ENCODE peak calls at places on chromosomes 7 and 10, in seven cellular contexts. A is HepG2, H is K562, L is GM12878, W is H1, B is SK-N-SH, I is HCT116. K is an unnamed sample.

GRCh38 chr7:99106869-99107268 is 37.0 kb downstream of the SMURF1 start:
- DNase-seq in H (no peak), A (no peak), I (no peak), W (no peak), L (no peak), B (no peak), K (no peak)

GRCh38 chr10:127945948-127946347 is 39.0 kb downstream of the PTPRE start:
- DNase-seq in B (no peak), L (no peak), A (no peak), I (no peak), W (no peak), H (no peak), K (no peak)

GRCh38 chr7:5636914-5637313 is 144.5 kb downstream of the RNF216 start:
- DNase-seq in A (no peak), W (no peak), L (no peak), B (peak; percentile 50), I (no peak), H (peak; percentile 56), K (no peak)

GRCh38 chr7:117129538-117129955 is 176.2 kb downstream of the ST7 start:
- DNase-seq in L (no peak), B (no peak), W (no peak), A (no peak), H (no peak), I (no peak), K (no peak)

GRCh38 chr7:91182819-91183405 is 81.3 kb upstream of the FZD1 start:
- DNase-seq in A (no peak), W (no peak), L (no peak), H (no peak), B (no peak), I (no peak), K (no peak)

GRCh38 chr7:80736371-80736770 is 97.9 kb downstream of the CD36 start:
- DNase-seq in W (no peak), B (no peak), A (no peak), L (no peak), I (no peak), H (no peak), K (no peak)

GRCh38 chr7:100211342-100211780 is 8.4 kb upstream of the PVRIG start:
- DNase-seq in H (no peak), A (no peak), I (no peak), L (peak; percentile 68), B (no peak), W (no peak), K (no peak)

GRCh38 chr7:14219125-14219524 is 229.7 kb upstream of the ETV1 start:
- DNase-seq in B (no peak), W (no peak), I (no peak), H (no peak), A (no peak), L (no peak), K (no peak)

GRCh38 chr7:28582226-28582625 is 169.9 kb downstream of the CREB5 start:
- DNase-seq in W (no peak), A (no peak), L (no peak), H (no peak), B (no peak), I (no peak), K (no peak)

GRCh38 chr10:20596911-20597310 is 300.2 kb downstream of the NEBL start:
- DNase-seq in A (no peak), I (no peak), L (no peak), H (no peak), B (no peak), W (no peak), K (no peak)

GRCh38 chr10:78199759-78200158 is 166.1 kb downstream of the RPS24 start:
- DNase-seq in I (no peak), W (no peak), B (no peak), L (no peak), H (no peak), A (no peak), K (peak; percentile 44)

GRCh38 chr10:62640386-62640785 is 164.1 kb upstream of the ADO start:
- DNase-seq in L (no peak), A (no peak), H (no peak), I (no peak), B (no peak), W (no peak), K (no peak)

GRCh38 chr7:1925349-1925748 is 255.3 kb downstream of the ELFN1 start:
- DNase-seq in W (no peak), H (no peak), L (no peak), I (no peak), B (no peak), A (peak; percentile 9), K (no peak)

GRCh38 chr7:24133691-24134090 is 150.3 kb upstream of the NPY start:
- DNase-seq in B (no peak), I (no peak), A (no peak), H (no peak), L (no peak), W (no peak), K (no peak)

GRCh38 chr10:34535872-34536271 is 279.2 kb downstream of the PARD3 start:
- DNase-seq in A (no peak), W (no peak), I (no peak), H (no peak), B (no peak), L (no peak), K (no peak)

GRCh38 chr7:8480466-8480865 is 47.1 kb downstream of the NXPH1 start:
- DNase-seq in L (no peak), B (no peak), W (no peak), H (no peak), I (no peak), A (no peak), K (no peak)

GRCh38 chr7:30474485-30474884 is 4.1 kb downstream of the NOD1 start:
- DNase-seq in A (no peak), W (peak; percentile 31), L (no peak), H (no peak), B (no peak), I (no peak), K (no peak)

GRCh38 chr7:158016171-158017087 is 571.2 kb downstream of the PTPRN2 start:
- DNase-seq in L (no peak), A (no peak), W (peak; percentile 51), H (no peak), B (peak; percentile 56), I (no peak), K (no peak)

GRCh38 chr7:74302745-74303221 is 13.6 kb downstream of the CLIP2 start:
- DNase-seq in I (no peak), B (peak; percentile 64), L (no peak), H (no peak), W (no peak), A (no peak), K (no peak)

GRCh38 chr7:139648941-139649425 is 125.5 kb downstream of the CLEC2L start:
- DNase-seq in L (peak; percentile 69), A (no peak), W (no peak), H (no peak), I (no peak), B (no peak), K (no peak)

GRCh38 chr7:12094365-12094921 is 116.7 kb upstream of the TMEM106B start:
- DNase-seq in W (peak; percentile 62), A (no peak), B (no peak), H (no peak), L (no peak), I (no peak), K (peak; percentile 64)

GRCh38 chr7:46286957-46287356 is 365.9 kb upstream of the IGFBP3 start:
- DNase-seq in B (no peak), W (no peak), L (no peak), A (no peak), I (no peak), H (no peak), K (no peak)

GRCh38 chr10:91208645-91209044 is 11.8 kb upstream of the PCGF5 start:
- DNase-seq in W (no peak), A (no peak), I (no peak), L (no peak), B (no peak), H (no peak), K (no peak)

GRCh38 chr7:112212516-112213036 is 6.1 kb downstream of the ZNF277 start:
- DNase-seq in W (no peak), B (no peak), H (no peak), L (no peak), A (no peak), I (no peak), K (no peak)
- TF ChIP-seq JUND in W (no peak), B (no peak), H (no peak), L (no peak), A (no peak), I (no peak), K (no peak)

GRCh38 chr10:102237711-102238252 is 3.5 kb downstream of the PITX3 start:
- DNase-seq in H (no peak), A (no peak), L (no peak), W (no peak), I (no peak), B (peak; percentile 13), K (no peak)

GRCh38 chr10:102235991-102236390 is 5.3 kb downstream of the PITX3 start:
- DNase-seq in H (no peak), I (no peak), B (peak; percentile 12), W (no peak), A (no peak), L (no peak), K (no peak)

GRCh38 chr10:102235598-102235920 is 5.8 kb downstream of the PITX3 start:
- DNase-seq in B (no peak), A (no peak), L (no peak), I (no peak), H (no peak), W (no peak), K (peak; percentile 37)

GRCh38 chr10:102233997-102234396 is 7.3 kb downstream of the PITX3 start:
- DNase-seq in I (no peak), W (no peak), H (no peak), A (no peak), L (no peak), B (peak; percentile 7), K (no peak)

GRCh38 chr10:102234866-102235597 is 6.3 kb downstream of the PITX3 start:
- DNase-seq in I (no peak), W (no peak), L (no peak), H (no peak), A (no peak), B (peak; percentile 21), K (no peak)
- TF ChIP-seq JUND in I (no peak), W (no peak), L (no peak), H (no peak), A (no peak), B (no peak), K (no peak)

DNA sequence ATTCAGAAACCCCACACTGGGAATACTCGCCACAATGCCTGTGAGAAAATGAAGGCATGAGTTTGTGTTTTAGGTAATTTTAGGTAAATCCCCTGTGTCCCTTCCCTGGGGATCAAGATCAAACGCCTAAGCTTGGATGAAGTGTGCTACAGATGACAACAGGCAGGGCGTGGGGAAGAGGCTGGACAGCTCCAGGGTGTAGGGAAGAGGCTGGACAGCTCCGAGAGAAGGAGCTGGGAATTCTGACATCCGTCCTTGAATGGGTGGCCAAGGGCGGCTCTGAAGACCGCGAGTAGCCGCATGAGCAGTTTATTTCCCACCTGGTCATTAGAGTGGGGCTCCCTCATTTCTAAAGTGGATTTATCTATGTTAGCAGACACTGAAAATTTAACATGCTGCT is 109.7 kb downstream of the RAMP3 start:
- DNase-seq in L (no peak), A (no peak), H (no peak), I (no peak), B (no peak), W (no peak), K (peak; percentile 70)
- TF ChIP-seq JUND in L (no peak), A (no peak), H (no peak), I (no peak), B (no peak), W (no peak), K (no peak)

DNA sequence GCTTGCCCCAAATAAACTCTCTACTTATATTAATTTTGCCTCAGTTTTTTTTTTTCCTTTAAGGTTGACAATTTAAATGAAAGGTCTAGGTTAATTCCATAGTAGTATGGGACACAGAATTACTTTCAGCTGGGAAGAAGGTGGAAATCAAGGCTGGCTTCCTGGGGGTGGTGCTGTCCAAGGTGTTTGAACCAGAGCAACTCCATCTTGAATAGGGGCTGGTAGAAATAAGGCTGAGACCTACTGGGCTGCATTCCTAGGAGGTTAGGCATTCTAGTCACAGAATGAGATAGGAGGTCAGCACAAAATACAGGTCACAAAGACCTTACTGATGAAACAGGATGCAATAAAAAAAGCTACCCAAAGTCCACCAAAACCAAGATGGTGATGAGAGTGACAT is 1190.8 kb upstream of the AUTS2 start:
- DNase-seq in I (no peak), H (no peak), L (no peak), B (no peak), W (no peak), A (no peak), K (no peak)
- TF ChIP-seq JUND in I (no peak), H (no peak), L (no peak), B (no peak), W (no peak), A (no peak), K (no peak)